ENCODE peak calls at places on chromosomes 16 and 17, in six cellular contexts. B, L, O, I, C and Y are unnamed samples.

GRCh38 chr17:4895121-4895520 is 4.2 kb upstream of the C17orf107 start:
- DNase-seq in C (peak; percentile 36), O (no peak), L (peak; percentile 52), B (no peak), I (no peak), Y (no peak)

GRCh38 chr17:68148936-68149335 is 98.9 kb upstream of the AMZ2 start:
- DNase-seq in C (no peak), O (no peak), I (no peak), B (no peak), L (no peak), Y (no peak)

GRCh38 chr16:16175296-16175695 is 48.0 kb downstream of the ABCC6 start:
- DNase-seq in B (no peak), L (peak; percentile 46), O (peak; percentile 29), C (no peak), I (no peak), Y (no peak)

GRCh38 chr17:49403514-49404289 is 11.0 kb downstream of the PHB1 start:
- DNase-seq in I (no peak), L (no peak), C (no peak), O (no peak), B (no peak), Y (no peak)

GRCh38 chr17:31492880-31493655 is 101.6 kb downstream of the RAB11FIP4 start:
- DNase-seq in O (peak; percentile 45), I (peak; percentile 59), C (peak; percentile 62), L (peak; percentile 66), B (peak; percentile 87), Y (no peak)

GRCh38 chr17:73103661-73104335 is 11.3 kb upstream of the SLC39A11 start:
- DNase-seq in O (no peak), B (no peak), C (no peak), L (no peak), I (no peak), Y (no peak)

GRCh38 chr17:34996422-34997029 is 16.2 kb downstream of the LIG3 start:
- DNase-seq in I (no peak), C (no peak), O (no peak), L (no peak), B (no peak), Y (no peak)

GRCh38 chr17:8121531-8122390 is 2.1 kb downstream of the HES7 start:
- DNase-seq in I (peak; percentile 44), B (no peak), L (no peak), O (peak; percentile 71), C (peak; percentile 78), Y (no peak)

GRCh38 chr16:4891886-4892216 is 44.6 kb downstream of the UBN1 start:
- DNase-seq in O (no peak), B (no peak), C (no peak), L (no peak), I (no peak), Y (no peak)

GRCh38 chr17:82269138-82269881 is 4.2 kb downstream of the CSNK1D start:
- DNase-seq in L (no peak), I (no peak), O (no peak), B (no peak), C (no peak), Y (no peak)

GRCh38 chr16:11053916-11054460 is 109.6 kb downstream of the CLEC16A start:
- DNase-seq in I (no peak), B (no peak), L (no peak), C (no peak), O (no peak), Y (no peak)

GRCh38 chr17:55225237-55225636 is 39.5 kb upstream of the HLF start:
- DNase-seq in O (no peak), C (no peak), L (no peak), I (no peak), B (no peak), Y (no peak)

GRCh38 chr17:71458322-71458721 is 662.5 kb upstream of the SOX9 start:
- DNase-seq in B (no peak), O (no peak), C (no peak), I (no peak), L (no peak), Y (no peak)

GRCh38 chr17:27792095-27792494 is 8.2 kb downstream of the NOS2 start:
- DNase-seq in B (no peak), O (no peak), I (no peak), L (no peak), C (no peak), Y (no peak)

GRCh38 chr17:28282596-28282995 is 36.4 kb upstream of the TMEM97 start:
- DNase-seq in B (no peak), O (no peak), C (no peak), L (no peak), I (no peak), Y (no peak)

GRCh38 chr17:17533901-17534441 is 37.8 kb upstream of the RASD1 start:
- DNase-seq in I (no peak), L (no peak), B (no peak), O (no peak), C (no peak), Y (no peak)

GRCh38 chr17:81386141-81386645 is 9.1 kb upstream of the BAHCC1 start:
- DNase-seq in B (no peak), O (no peak), L (no peak), I (no peak), C (no peak), Y (no peak)

GRCh38 chr16:728131-728889 is 1.4 kb downstream of the HAGHL start:
- DNase-seq in C (peak; percentile 74), I (peak; percentile 64), B (peak; percentile 81), L (no peak), O (peak; percentile 70), Y (no peak)

GRCh38 chr16:984736-985135 is 3.2 kb downstream of the SOX8 start:
- DNase-seq in I (no peak), L (no peak), C (no peak), B (no peak), O (no peak), Y (no peak)

GRCh38 chr17:33091271-33091670 is 99.6 kb downstream of the SPACA3 start:
- DNase-seq in I (no peak), C (no peak), B (no peak), L (no peak), O (no peak), Y (no peak)

GRCh38 chr17:30922235-30922993 is 669 bp downstream of the ADAP2 start:
- DNase-seq in O (peak; percentile 29), C (peak; percentile 51), L (peak; percentile 52), B (peak; percentile 57), I (no peak), Y (peak; percentile 44)

GRCh38 chr16:15976929-15977637 is 27.7 kb downstream of the ABCC1 start:
- DNase-seq in O (no peak), I (no peak), C (peak; percentile 67), L (no peak), B (no peak), Y (no peak)

GRCh38 chr17:65182233-65182632 is 45.1 kb downstream of the RGS9 start:
- DNase-seq in I (no peak), O (no peak), C (no peak), L (no peak), B (no peak), Y (no peak)

GRCh38 chr17:65183736-65184135 is 46.6 kb downstream of the RGS9 start:
- DNase-seq in C (no peak), B (no peak), O (no peak), I (no peak), L (no peak), Y (no peak)

GRCh38 chr17:65184235-65184959 is 47.2 kb downstream of the RGS9 start:
- DNase-seq in C (no peak), B (no peak), O (no peak), I (no peak), L (no peak), Y (no peak)

GRCh38 chr17:65185060-65185459 is 47.9 kb downstream of the RGS9 start:
- DNase-seq in C (no peak), I (no peak), B (no peak), O (no peak), L (no peak), Y (no peak)

GRCh38 chr17:65185686-65186382 is 48.7 kb downstream of the RGS9 start:
- DNase-seq in B (no peak), C (no peak), L (no peak), I (no peak), O (no peak), Y (no peak)
- TF ChIP-seq CTCF in B (no peak), C (no peak), L (no peak), I (no peak), O (no peak), Y (no peak)

DNA sequence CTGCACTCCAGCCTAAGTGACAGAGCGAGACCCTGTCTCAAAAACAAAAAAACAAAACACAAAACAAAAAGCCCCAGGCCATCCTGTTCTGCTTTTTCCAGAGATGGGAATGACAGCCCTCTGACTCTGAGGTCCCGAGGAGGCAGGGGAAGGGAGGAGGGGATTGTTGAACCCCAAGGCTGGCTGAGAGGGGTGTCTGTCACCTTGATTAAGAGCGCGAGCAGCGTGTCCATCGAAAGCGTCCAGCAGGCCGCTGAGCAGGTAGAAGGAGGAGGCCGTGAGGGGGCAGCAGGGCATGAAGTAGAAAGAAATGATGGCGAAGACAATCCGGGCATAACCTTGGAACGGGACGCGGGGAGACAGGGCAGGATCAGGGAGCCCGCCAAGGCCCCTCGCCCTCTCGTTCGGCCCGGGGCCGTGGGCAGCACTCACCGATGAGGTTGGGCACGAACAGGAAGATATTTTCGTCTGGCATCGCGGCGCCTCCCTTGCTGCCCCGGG is 593 bp downstream of the CDIPT start:
- DNase-seq in C (no peak), L (no peak), O (no peak), I (no peak), B (no peak), Y (no peak)
- TF ChIP-seq CTCF in C (no peak), L (no peak), O (no peak), I (no peak), B (no peak), Y (no peak)

GRCh38 chr17:6893382-6894205 is 62.1 kb upstream of the TEKT1 start:
- DNase-seq in O (no peak), C (no peak), B (no peak), I (no peak), L (no peak), Y (no peak)

DNA sequence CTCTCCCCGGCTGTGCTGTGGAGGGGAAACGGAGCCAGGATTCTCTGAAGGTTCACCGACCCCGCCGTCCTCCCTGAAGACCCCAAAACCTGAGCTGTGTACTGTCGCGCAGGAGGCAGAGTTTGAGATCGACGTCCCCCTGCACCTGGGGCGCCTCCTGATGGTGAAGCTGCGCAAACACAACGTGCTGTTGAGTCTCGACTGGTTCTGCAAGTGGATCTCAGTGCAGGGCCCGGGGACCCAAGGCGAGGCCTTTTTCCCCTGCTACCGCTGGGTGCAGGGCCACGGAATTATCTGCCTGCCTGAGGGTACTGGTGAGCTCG is 62.6 kb upstream of the TEKT1 start:
- DNase-seq in L (no peak), O (no peak), C (no peak), B (no peak), I (peak; percentile 6), Y (no peak)
- TF ChIP-seq CTCF in L (peak; percentile 36), O (peak; percentile 44), C (peak; percentile 24), B (peak; percentile 26), I (no peak), Y (no peak)

DNA sequence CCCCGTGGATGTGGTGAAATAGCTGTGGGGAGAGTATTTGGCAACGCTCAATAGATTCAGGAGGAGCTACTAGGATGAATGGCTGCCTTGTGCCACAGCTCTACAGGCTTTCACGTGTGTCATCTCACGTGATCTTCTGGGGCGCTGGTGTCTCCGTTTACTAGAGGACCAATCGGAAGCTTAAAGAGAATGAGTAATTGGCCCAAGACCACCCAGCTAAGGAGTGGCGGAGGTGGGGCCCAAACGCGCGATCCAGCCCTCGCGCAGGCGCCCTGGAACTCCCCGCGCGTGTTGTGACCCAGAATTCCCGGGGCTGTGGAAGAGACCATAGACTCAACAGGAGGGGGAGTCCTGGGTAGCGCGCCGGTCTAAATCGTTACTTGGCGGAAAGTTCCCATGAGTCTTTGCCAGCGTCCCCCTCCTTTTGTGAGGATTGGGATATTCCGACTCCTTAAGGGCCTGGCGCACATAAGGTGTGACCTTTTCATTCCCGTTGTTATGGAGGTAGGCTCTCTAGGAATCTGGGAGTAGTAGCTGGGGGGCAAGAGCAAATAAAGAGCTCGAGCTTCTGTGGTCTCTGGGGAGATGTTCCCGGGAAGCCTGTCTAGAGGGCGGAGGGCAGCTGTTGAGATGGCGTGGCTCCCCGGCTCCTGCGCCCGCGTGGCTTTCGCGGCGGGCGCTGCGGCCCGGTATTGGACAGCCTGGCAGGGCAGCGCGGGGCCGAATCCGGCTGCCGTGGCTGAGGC is 23.4 kb downstream of the TRPV2 start:
- DNase-seq in B (peak; percentile 95), L (peak; percentile 95), O (peak; percentile 96), C (peak; percentile 96), I (peak; percentile 93), Y (peak; percentile 96)
- TF ChIP-seq CTCF in B (no peak), L (no peak), O (no peak), C (no peak), I (no peak), Y (no peak)